ENCODE peak calls at places on chromosome 6, in ten cellular contexts. D, G, T, Y, V, J, C, N, X and P are unnamed samples.

GRCh38 chr6:144148891-144149290 is 1.4 kb upstream of the STX11 start:
- DNase-seq in D (no peak), G (no peak), T (no peak), Y (no peak), V (peak; percentile 15), J (peak; percentile 83), C (no peak), N (no peak), X (no peak), P (no peak)

GRCh38 chr6:16256781-16257180 is 18.4 kb downstream of the GMPR start:
- DNase-seq in D (no peak), G (no peak), T (no peak), Y (no peak), V (no peak), J (no peak), C (no peak), N (no peak), X (no peak), P (no peak)

GRCh38 chr6:43926644-43927524 is 156.9 kb downstream of the VEGFA start:
- DNase-seq in D (no peak), G (no peak), T (no peak), Y (peak; percentile 97), V (peak; percentile 57), J (peak; percentile 71), C (no peak), N (peak; percentile 95), X (no peak), P (peak; percentile 93)

GRCh38 chr6:149221774-149222070 is 95.8 kb upstream of the TAB2 start:
- DNase-seq in D (no peak), G (no peak), T (no peak), Y (peak; percentile 74), V (no peak), J (peak; percentile 23), C (no peak), N (peak; percentile 17), X (no peak), P (no peak)

GRCh38 chr6:11096109-11096508 is 2.5 kb downstream of the SMIM13 start:
- DNase-seq in D (no peak), G (no peak), T (no peak), Y (peak; percentile 90), V (no peak), J (peak; percentile 81), C (peak; percentile 22), N (peak; percentile 80), X (no peak), P (no peak)

GRCh38 chr6:140824595-140824994 is 1308.1 kb upstream of the GJE1 start:
- DNase-seq in D (no peak), G (no peak), T (no peak), Y (no peak), V (no peak), J (no peak), C (no peak), N (no peak), X (no peak), P (no peak)

GRCh38 chr6:125018136-125018535 is 55.9 kb downstream of the RNF217 start:
- DNase-seq in D (no peak), G (no peak), T (no peak), Y (peak; percentile 33), V (no peak), J (peak; percentile 45), C (no peak), N (peak; percentile 28), X (no peak), P (no peak)

GRCh38 chr6:54980511-54981275 is 134.1 kb downstream of the FAM83B start:
- DNase-seq in D (no peak), G (no peak), T (no peak), Y (no peak), V (no peak), J (peak; percentile 69), C (no peak), N (peak; percentile 43), X (no peak), P (peak; percentile 73)

GRCh38 chr6:113857565-113858066 is 471 bp downstream of the MARCKS start:
- DNase-seq in D (no peak), G (no peak), T (no peak), Y (no peak), V (no peak), J (no peak), C (no peak), N (peak; percentile 40), X (no peak), P (no peak)

GRCh38 chr6:43855247-43855646 is 85.2 kb downstream of the VEGFA start:
- DNase-seq in D (no peak), G (no peak), T (no peak), Y (no peak), V (no peak), J (no peak), C (no peak), N (no peak), X (no peak), P (no peak)

GRCh38 chr6:28988536-28989415 is 16.3 kb downstream of the ZNF311 start:
- DNase-seq in D (no peak), G (peak; percentile 43), T (peak; percentile 74), Y (peak; percentile 86), V (peak; percentile 66), J (peak; percentile 83), C (no peak), N (peak; percentile 72), X (no peak), P (no peak)

GRCh38 chr6:132912273-132912672 is 97.9 kb downstream of the RPS12 start:
- DNase-seq in D (no peak), G (no peak), T (no peak), Y (no peak), V (no peak), J (peak; percentile 21), C (no peak), N (no peak), X (no peak), P (no peak)
- TF ChIP-seq CTCF in D (no peak), G (no peak), T (no peak), Y (no peak), V (no peak), J (no peak), C (no peak), N (no peak), X (no peak), P (no peak)

GRCh38 chr6:25922301-25922700 is 8.2 kb downstream of the SLC17A2 start:
- DNase-seq in D (no peak), G (no peak), T (no peak), Y (peak; percentile 52), V (no peak), J (peak; percentile 84), C (no peak), N (peak; percentile 47), X (no peak), P (no peak)
- H3K4me3 ChIP-seq in D (no peak overlapping the region), G (no peak overlapping the region), T (no peak overlapping the region), Y (no peak overlapping the region), V (no peak overlapping the region), J (no peak overlapping the region), C (no peak overlapping the region), N (no peak overlapping the region), X (no peak overlapping the region), P (no peak overlapping the region)

GRCh38 chr6:156616495-156616894 is 160.7 kb upstream of the ARID1B start:
- DNase-seq in D (no peak), G (no peak), T (no peak), Y (no peak), V (no peak), J (no peak), C (no peak), N (no peak), X (no peak), P (no peak)

GRCh38 chr6:156617376-156617775 is 159.8 kb upstream of the ARID1B start:
- DNase-seq in D (no peak), G (no peak), T (no peak), Y (peak; percentile 81), V (peak; percentile 32), J (no peak), C (no peak), N (peak; percentile 75), X (no peak), P (peak; percentile 95)

GRCh38 chr6:156613996-156614395 is 163.2 kb upstream of the ARID1B start:
- DNase-seq in D (peak; percentile 17), G (no peak), T (no peak), Y (no peak), V (no peak), J (no peak), C (no peak), N (no peak), X (no peak), P (no peak)

GRCh38 chr6:156622185-156622584 is 155.0 kb upstream of the ARID1B start:
- DNase-seq in D (no peak), G (no peak), T (no peak), Y (no peak), V (no peak), J (no peak), C (no peak), N (no peak), X (no peak), P (no peak)

DNA sequence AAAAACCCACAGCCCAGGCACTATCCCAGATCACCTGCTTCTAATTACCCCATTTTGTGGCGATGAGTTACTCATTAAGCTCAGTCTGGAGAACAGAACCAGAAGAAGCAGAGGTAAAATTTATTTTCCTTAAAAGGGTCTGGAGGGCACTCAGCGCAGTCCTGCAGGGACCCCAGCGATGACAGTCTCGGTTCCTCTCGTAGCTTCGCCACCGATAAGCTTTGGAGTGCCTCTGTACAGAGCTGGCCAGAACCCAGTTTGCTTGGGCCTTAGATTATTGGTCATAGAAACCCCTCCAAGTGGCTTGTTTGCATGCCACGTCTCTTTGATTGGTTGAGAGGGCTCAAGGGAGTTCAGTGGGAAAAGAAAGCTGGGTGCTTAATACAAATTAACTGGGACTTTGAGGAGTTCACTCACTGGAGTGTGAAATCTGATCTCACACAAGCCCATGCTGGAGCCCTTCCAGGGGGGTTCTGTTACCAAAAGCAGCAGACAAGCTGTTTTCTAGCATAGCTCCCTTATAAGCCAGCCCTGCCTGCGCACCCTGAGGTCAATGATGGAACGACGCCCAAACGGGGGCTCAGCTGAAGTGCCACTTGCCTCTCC is 158.5 kb upstream of the ARID1B start:
- DNase-seq in D (no peak), G (no peak), T (no peak), Y (no peak), V (no peak), J (no peak), C (no peak), N (no peak), X (no peak), P (peak; percentile 94)
- TF ChIP-seq CTCF in D (no peak), G (no peak), T (no peak), Y (peak; percentile 7), V (no peak), J (no peak), C (no peak), N (no peak), X (no peak), P (peak; percentile 48)

GRCh38 chr6:156160788-156161150 is 616.4 kb upstream of the ARID1B start:
- DNase-seq in D (no peak), G (no peak), T (no peak), Y (no peak), V (peak; percentile 85), J (no peak), C (no peak), N (no peak), X (no peak), P (no peak)

GRCh38 chr6:156160007-156160787 is 617.0 kb upstream of the ARID1B start:
- DNase-seq in D (no peak), G (no peak), T (no peak), Y (no peak), V (no peak), J (no peak), C (no peak), N (no peak), X (no peak), P (no peak)

DNA sequence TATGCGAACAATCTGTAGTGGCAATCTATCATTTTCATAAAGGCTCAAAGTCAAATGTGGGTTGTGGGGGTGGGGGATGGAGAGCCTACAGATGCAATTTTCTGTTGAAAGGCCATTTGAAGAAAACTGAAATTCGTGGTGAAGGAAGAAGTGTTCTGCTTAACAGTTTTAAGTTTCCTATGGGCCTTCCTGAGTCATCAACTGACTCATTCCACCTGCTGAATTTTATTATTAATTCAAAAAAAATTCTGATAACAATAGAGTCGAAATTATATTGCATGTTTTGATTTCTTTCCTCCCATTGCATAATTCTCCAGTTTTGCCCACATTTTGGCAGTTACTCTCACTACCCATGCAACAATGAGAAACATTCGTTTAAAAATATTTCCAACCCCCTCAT is 622.3 kb upstream of the ARID1B start:
- DNase-seq in D (no peak), G (no peak), T (no peak), Y (no peak), V (peak; percentile 81), J (no peak), C (no peak), N (no peak), X (no peak), P (peak; percentile 2)
- H3K4me3 ChIP-seq in D (no peak overlapping the region), G (no peak overlapping the region), T (no peak overlapping the region), Y (no peak overlapping the region), V (no peak overlapping the region), J (no peak overlapping the region), C (no peak overlapping the region), N (no peak overlapping the region), X (no peak overlapping the region), P (no peak overlapping the region)